ENCODE peak calls at places on chromosomes 12 and 14, in four cellular contexts. P is tibial nerve, L is stomach, F is left lung. Q is an unnamed sample.

GRCh38 chr12:123886931-123887582 is 85.6 kb downstream of the CCDC92 start:
- DNase-seq in P (no peak), L (no peak), F (no peak), Q (no peak)

GRCh38 chr12:87667378-87667777 is 361.8 kb downstream of the C12orf50 start:
- DNase-seq in P (no peak), L (no peak), F (no peak), Q (no peak)

GRCh38 chr14:106530423-106531107 is 1004.2 kb downstream of the TMEM121 start:
- DNase-seq in P (no peak), L (no peak), F (no peak), Q (no peak)

GRCh38 chr12:122868471-122869177 is 27.3 kb downstream of the VPS37B start:
- DNase-seq in P (no peak), L (peak), F (peak), Q (no peak)

GRCh38 chr12:23888396-23889068 is 60.9 kb downstream of the SOX5 start:
- DNase-seq in P (no peak), L (no peak), F (no peak), Q (no peak)

GRCh38 chr12:28057856-28058615 is 85.5 kb upstream of the PTHLH start:
- DNase-seq in P (no peak), L (no peak), F (no peak), Q (no peak)

GRCh38 chr12:80589091-80589490 is 118.3 kb upstream of the MYF6 start:
- DNase-seq in P (no peak), L (no peak), F (no peak), Q (no peak)

GRCh38 chr14:101772770-101773169 is 11.3 kb downstream of the PPP2R5C start:
- DNase-seq in P (no peak), L (no peak), F (no peak), Q (no peak)

GRCh38 chr12:57939291-57939690 is 2.1 kb upstream of the ATP23 start:
- DNase-seq in P (no peak), L (no peak), F (no peak), Q (no peak)

GRCh38 chr12:53255993-53256392 is 12.1 kb upstream of the ESPL1 start:
- DNase-seq in P (no peak), L (no peak), F (no peak), Q (no peak)

GRCh38 chr12:130655010-130655409 is 61.1 kb downstream of the RIMBP2 start:
- DNase-seq in P (no peak), L (no peak), F (no peak), Q (no peak)

GRCh38 chr12:114841557-114842251 is 157.7 kb upstream of the TBX3 start:
- DNase-seq in P (no peak), L (no peak), F (no peak), Q (no peak)

GRCh38 chr12:125890983-125891382 is 825.7 kb downstream of the AACS start:
- DNase-seq in P (no peak), L (no peak), F (peak), Q (no peak)

GRCh38 chr14:20195911-20196310 is 5.2 kb downstream of the OR11G2 start:
- DNase-seq in P (no peak), L (no peak), F (no peak), Q (no peak)

GRCh38 chr12:123990512-123990911 is 17.5 kb downstream of the ZNF664 start:
- DNase-seq in P (no peak), L (no peak), F (no peak), Q (no peak)

GRCh38 chr14:104296388-104297312 is 158.3 kb downstream of the KIF26A start:
- DNase-seq in P (no peak), L (no peak), F (no peak), Q (peak)

GRCh38 chr14:54814076-54814475 is 88.5 kb downstream of the GCH1 start:
- DNase-seq in P (no peak), L (no peak), F (no peak), Q (no peak)

GRCh38 chr12:118053071-118053985 is 7.7 kb downstream of the WSB2 start:
- DNase-seq in P (no peak), L (no peak), F (no peak), Q (no peak)

GRCh38 chr14:92603309-92604257 is 90.0 kb downstream of the RIN3 start:
- DNase-seq in P (no peak), L (no peak), F (no peak), Q (peak)

GRCh38 chr14:22478247-22478646 is 110.8 kb downstream of the DAD1 start:
- DNase-seq in P (no peak), L (no peak), F (no peak), Q (no peak)

GRCh38 chr12:62862259-62862881 is 72.6 kb downstream of the PPM1H start:
- DNase-seq in P (no peak), L (no peak), F (no peak), Q (no peak)

GRCh38 chr12:45729233-45730115 is at the start of gene ARID2:
- DNase-seq in P (peak), L (peak), F (peak), Q (peak)

GRCh38 chr12:6295187-6295811 is 15.2 kb upstream of the PLEKHG6 start:
- DNase-seq in P (no peak), L (peak), F (no peak), Q (peak)

GRCh38 chr14:95146079-95146771 is 11.1 kb downstream of the DICER1 start:
- DNase-seq in P (no peak), L (no peak), F (no peak), Q (no peak)

GRCh38 chr12:128644664-128645296 is 179.0 kb downstream of the SLC15A4 start:
- DNase-seq in P (peak), L (peak), F (no peak), Q (no peak)

GRCh38 chr12:49951411-49952105 is 1.0 kb downstream of the AQP2 start:
- DNase-seq in P (no peak), L (no peak), F (peak), Q (no peak)

GRCh38 chr14:75281691-75282000 is 3.0 kb downstream of the FOS start:
- DNase-seq in P (no peak), L (no peak), F (no peak), Q (no peak)

GRCh38 chr12:52634266-52635056 is 16.1 kb upstream of the KRT73 start:
- DNase-seq in P (no peak), L (peak), F (no peak), Q (peak)

GRCh38 chr12:53523131-53523530 is 15.8 kb upstream of the NPFF start:
- DNase-seq in P (no peak), L (no peak), F (no peak), Q (no peak)

GRCh38 chr14:36659010-36659821 is 2.4 kb upstream of the PAX9 start:
- DNase-seq in P (no peak), L (no peak), F (no peak), Q (no peak)

GRCh38 chr14:36662258-36662542 is 540 bp downstream of the PAX9 start:
- DNase-seq in P (no peak), L (no peak), F (no peak), Q (no peak)

GRCh38 chr14:36659822-36660735 is 1.6 kb upstream of the PAX9 start:
- DNase-seq in P (no peak), L (no peak), F (no peak), Q (no peak)

GRCh38 chr14:36661506-36662257 is at the start of gene PAX9:
- DNase-seq in P (peak), L (peak), F (peak), Q (no peak)

DNA sequence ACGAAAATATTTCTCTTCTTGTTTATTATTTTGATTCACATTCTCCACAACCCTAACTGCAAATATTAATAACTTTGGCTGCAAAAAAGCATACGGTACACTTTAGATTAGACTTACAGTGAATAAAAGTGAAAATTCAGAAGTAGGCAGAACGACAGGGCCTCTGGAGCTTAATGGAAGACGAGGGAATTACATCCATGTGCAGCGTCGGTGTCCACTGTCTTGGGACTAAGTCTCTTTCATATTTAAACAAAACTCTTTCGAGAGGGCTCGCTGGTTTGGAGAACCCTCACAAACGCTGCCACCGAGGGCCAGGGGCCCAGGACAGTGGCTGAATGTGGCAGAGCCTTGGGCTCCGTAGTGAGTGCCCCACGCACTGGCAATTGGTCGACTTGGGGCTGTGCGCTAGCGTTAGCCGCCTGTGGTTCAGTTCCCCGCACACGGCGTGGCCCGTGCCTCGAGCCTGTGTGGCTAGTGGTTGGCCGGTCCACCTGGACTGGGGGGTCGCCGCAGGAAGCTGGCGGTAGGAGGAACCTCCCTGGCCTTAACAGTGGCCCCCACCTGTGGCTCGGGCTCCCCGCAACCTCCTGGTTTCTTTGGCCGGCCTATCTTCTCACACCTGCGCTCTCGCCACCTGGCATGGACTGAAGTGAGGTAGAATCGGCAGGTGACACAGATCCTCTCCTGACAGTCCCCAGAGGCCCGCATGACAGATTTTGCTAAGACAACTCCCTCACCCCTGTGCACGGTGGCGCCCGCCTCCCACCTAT is 739 bp upstream of the PAX9 start:
- DNase-seq in P (no peak), L (no peak), F (no peak), Q (no peak)
- H3K4me3 ChIP-seq in P (peak), L (peak), F (peak), Q (peak)

GRCh38 chr12:55057466-55057865 is 37.7 kb downstream of the NEUROD4 start:
- DNase-seq in P (no peak), L (no peak), F (no peak), Q (no peak)
- H3K27ac ChIP-seq in P (no peak), L (no peak), F (no peak), Q (no peak)

DNA sequence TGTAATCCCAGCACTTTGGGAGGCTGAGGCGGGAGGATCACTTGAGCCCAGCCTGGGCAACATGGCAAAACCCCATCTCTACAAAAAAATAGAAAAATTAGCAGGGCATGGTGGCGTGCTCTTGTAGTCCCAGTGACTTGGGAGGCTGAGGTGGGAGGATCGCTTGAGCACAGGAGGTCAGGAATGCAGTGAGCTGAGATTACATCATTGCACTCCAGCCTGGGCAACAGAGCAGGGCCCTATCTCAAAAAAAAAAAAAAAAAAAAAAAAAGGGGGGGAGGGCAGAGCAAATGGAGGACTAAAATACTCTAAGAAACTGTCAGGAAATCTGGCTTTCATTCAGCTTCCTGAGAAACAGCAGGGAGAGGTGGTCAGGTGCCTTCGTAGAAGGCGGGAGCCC is 31.7 kb upstream of the TSPAN9 start:
- DNase-seq in P (no peak), L (no peak), F (no peak), Q (no peak)
- TF ChIP-seq CTCF in P (no peak), L (no peak), F (no peak), Q (no peak)

GRCh38 chr14:99270491-99271287 is 1.3 kb downstream of the BCL11B start:
- DNase-seq in P (no peak), L (no peak), F (no peak), Q (no peak)

GRCh38 chr14:99267871-99268775 is 3.9 kb downstream of the BCL11B start:
- DNase-seq in P (no peak), L (no peak), F (no peak), Q (no peak)

GRCh38 chr14:99266181-99267178 is 5.5 kb downstream of the BCL11B start:
- DNase-seq in P (peak), L (peak), F (peak), Q (no peak)

GRCh38 chr14:99271288-99271941 is 582 bp downstream of the BCL11B start:
- DNase-seq in P (no peak), L (no peak), F (no peak), Q (no peak)

GRCh38 chr14:99268776-99269510 is 3.1 kb downstream of the BCL11B start:
- DNase-seq in P (no peak), L (no peak), F (no peak), Q (no peak)
- H3K4me3 ChIP-seq in P (peak), L (peak), F (peak), Q (no peak)

GRCh38 chr12:132078190-132078589 is 65.9 kb downstream of the DDX51 start:
- DNase-seq in P (no peak), L (no peak), F (no peak), Q (no peak)
- H3K27ac ChIP-seq in P (no peak), L (no peak), F (no peak), Q (no peak)

GRCh38 chr14:97771340-97772045 is 974.3 kb downstream of the VRK1 start:
- DNase-seq in P (no peak), L (no peak), F (no peak), Q (no peak)
- TF ChIP-seq CTCF in P (no peak), L (no peak), F (no peak), Q (no peak)

Q was measured in coronary artery.